ENCODE peak calls at places on chromosomes 1 and 21, in five cellular contexts. J, Y, P, I and T are unnamed samples. For H3K4me1, the result is how much of the 10 kb centered on the place peaks cover.

GRCh38 chr1:93695411-93696005 is 13.9 kb upstream of the BCAR3 start:
- DNase-seq in J (no peak), Y (no peak), P (no peak), I (no peak), T (peak)

GRCh38 chr1:29424266-29424665 is 187.9 kb downstream of the PTPRU start:
- DNase-seq in J (no peak), Y (no peak), P (no peak), I (no peak), T (no peak)

GRCh38 chr1:165313906-165314305 is 42.6 kb downstream of the LMX1A start:
- DNase-seq in J (no peak), Y (no peak), P (no peak), I (no peak), T (no peak)

GRCh38 chr21:16624468-16625102 is 888.3 kb upstream of the CXADR start:
- DNase-seq in J (no peak), Y (no peak), P (no peak), I (no peak), T (no peak)

GRCh38 chr21:15121097-15121654 is 56.4 kb upstream of the NRIP1 start:
- DNase-seq in J (no peak), Y (no peak), P (no peak), I (no peak), T (no peak)

GRCh38 chr1:197692965-197693364 is 82.3 kb downstream of the DENND1B start:
- DNase-seq in J (no peak), Y (peak), P (no peak), I (no peak), T (no peak)

GRCh38 chr1:91564888-91565700 is 64.4 kb downstream of the CDC7 start:
- DNase-seq in J (no peak), Y (peak), P (no peak), I (no peak), T (no peak)

GRCh38 chr1:203165101-203165799 is 10.4 kb downstream of the MYBPH start:
- DNase-seq in J (no peak), Y (no peak), P (no peak), I (no peak), T (no peak)

GRCh38 chr1:6535214-6535613 is 19.1 kb downstream of the NOL9 start:
- DNase-seq in J (no peak), Y (no peak), P (no peak), I (no peak), T (no peak)

DNA sequence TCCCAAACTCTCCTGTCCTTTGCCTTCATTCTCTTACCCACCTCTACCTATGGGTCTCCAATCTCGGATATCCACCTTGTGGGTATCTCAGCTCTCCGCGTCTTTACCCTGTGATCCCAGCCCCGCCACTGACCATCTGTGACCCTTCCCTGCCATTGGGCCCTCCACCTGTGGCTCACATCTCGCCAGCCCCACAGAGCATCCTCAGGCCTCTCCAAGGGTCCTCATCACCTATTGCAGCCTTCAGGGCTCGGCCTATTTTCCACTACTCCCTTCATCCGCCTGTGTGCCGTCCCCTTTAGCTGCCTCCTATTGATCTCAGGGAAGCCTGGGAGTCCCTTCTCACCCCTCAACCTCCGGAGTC is 11.1 kb downstream of the BCAN start:
- DNase-seq in J (no peak), Y (no peak), P (no peak), I (no peak), T (no peak)
- H3K4me1 ChIP-seq in J (under half), Y (under half), P (under half), I (under half), T (under half)

DNA sequence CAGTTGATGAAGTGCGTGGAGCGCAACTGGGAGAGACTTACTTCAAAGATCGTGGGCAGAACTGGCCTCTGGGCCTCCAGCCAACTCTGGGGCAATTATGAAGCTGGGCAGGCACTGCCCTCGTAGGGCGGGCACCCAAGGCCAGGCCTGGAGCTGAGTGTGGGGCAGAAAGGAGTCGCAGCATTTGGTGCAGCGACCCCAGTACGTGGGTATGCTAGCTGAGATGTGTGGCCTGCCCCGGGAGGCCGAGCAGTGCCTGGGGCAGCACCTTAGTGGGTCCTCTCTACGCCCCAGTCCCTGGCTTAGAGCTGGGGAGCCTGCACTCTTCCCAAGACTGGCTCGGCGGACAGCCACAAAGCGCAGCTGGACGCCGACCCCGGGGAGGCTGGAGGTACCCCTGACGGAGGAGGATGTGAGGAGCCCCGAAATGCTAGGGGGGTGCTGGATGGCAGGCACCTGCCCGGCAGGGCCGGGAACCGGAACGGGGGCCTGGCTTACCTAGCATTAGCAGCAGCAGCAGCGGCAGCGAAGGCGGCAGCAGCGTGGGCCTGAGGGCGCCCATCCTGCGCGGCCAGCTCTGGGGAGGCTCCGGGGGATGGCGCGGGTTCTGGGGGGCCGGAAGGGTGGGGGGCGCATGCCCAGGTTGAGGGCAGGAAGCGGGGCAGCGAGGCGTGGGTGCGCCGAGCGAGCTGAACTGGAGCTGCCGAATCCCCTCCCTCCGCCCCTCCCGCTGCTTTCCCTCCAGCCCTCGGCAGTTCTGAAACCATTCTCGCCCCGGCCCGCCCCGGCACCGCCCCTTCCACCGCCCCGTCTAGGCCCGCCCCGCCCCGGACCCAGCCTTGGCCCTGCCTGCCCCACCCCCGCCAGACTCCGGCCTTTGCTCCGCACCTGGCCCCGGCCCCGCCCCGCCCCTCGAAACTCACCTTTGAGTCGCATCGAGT is at the start of gene IGSF8:
- DNase-seq in J (peak), Y (peak), P (peak), I (peak), T (peak)
- H3K4me1 ChIP-seq in J (under half), Y (under half), P (half or more), I (under half), T (under half)

DNA sequence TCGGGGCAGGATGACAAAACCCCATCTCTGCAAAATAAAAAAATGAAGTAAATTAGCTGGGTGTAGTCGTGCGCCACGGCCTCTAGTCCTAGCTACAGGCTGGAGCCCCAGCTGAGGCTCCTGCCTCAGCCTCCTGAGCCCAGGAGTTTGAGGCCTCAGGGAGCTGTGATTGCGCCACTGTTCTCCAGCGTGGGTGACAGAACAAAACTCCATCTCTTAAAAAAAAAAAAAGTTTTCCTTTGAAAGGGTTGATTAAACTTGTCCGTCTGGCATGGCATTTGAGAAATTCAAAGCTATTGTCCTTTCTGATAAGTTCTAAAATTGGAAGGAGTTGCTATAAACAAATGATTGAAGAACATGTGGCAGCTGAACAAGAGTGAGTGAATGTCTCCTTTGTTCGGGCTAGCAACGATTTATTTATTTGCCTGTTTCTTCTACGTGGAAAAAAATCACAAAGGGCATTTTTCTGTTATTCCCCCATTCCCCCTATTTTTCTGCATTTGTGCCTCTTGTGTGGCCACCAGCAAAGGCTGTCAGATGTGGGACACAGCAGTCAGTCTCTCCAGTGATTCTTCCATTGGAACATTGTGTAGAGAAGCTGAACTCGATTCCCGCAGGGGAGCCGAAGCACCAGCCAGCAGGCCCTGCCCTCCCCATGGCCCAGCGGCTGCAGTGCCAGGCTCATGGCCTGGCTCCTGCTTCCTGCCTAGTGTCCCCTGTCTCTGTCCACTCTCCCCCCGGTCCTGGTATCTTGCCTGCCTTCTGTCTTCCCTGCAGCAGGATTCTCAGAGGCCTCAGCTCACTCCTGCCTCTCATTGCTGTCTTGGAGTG is 21.5 kb upstream of the PWP2 start:
- DNase-seq in J (peak), Y (no peak), P (no peak), I (no peak), T (no peak)
- H3K4me1 ChIP-seq in J (under half), Y (under half), P (half or more), I (under half), T (under half)

DNA sequence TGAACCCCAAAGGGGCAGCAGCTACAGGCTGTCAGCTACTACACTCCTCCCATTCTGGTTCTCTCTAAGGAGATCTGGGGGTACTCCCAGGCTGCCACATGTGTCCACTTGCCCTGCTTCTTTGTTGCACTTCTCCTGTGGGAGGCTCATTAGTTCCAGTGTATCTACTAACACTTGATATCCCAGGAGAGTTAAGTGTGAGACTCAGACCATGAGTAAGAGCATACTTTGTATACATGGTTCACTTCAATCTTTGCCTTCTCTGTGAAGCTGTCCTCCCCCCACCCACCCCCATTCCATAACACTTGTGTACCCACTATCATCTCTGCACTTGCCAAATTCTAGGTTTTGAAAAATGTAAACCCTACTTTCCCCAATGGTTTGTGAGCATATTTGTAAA is 34.9 kb upstream of the GADD45A start:
- DNase-seq in J (no peak), Y (no peak), P (no peak), I (no peak), T (no peak)
- H3K4me1 ChIP-seq in J (under half), Y (under half), P (under half), I (under half), T (under half)

GRCh38 chr21:32386195-32386870 is 6.5 kb downstream of the URB1 start:
- DNase-seq in J (no peak), Y (peak), P (peak), I (peak), T (no peak)

GRCh38 chr21:32391755-32392154 is 1.1 kb downstream of the URB1 start:
- DNase-seq in J (no peak), Y (no peak), P (no peak), I (no peak), T (no peak)

GRCh38 chr21:32389337-32390015 is 3.3 kb downstream of the URB1 start:
- DNase-seq in J (no peak), Y (no peak), P (peak), I (no peak), T (no peak)

GRCh38 chr21:32387151-32387550 is 5.7 kb downstream of the URB1 start:
- DNase-seq in J (no peak), Y (no peak), P (no peak), I (no peak), T (no peak)

GRCh38 chr21:32388306-32388705 is 4.5 kb downstream of the URB1 start:
- DNase-seq in J (no peak), Y (no peak), P (peak), I (no peak), T (no peak)
- H3K4me1 ChIP-seq in J (under half), Y (under half), P (under half), I (under half), T (under half)